ENCODE peak calls at places on chromosomes 12 and 14, in five cellular contexts. Y is OCI-LY7, U is HepG2, M is sigmoid colon, R is pancreas. O is an unnamed sample.
A peak's percentile ranks its signal among the peaks of the same experiment; 100 is the strongest.

GRCh38 chr14:38199768-38200167 is 7.9 kb upstream of the SSTR1 start:
- DNase-seq in Y (no peak), U (no peak), M (no peak), R (no peak), O (no peak)

GRCh38 chr12:3233813-3234212 is 156.6 kb downstream of the TSPAN9 start:
- DNase-seq in Y (no peak), U (no peak), M (no peak), R (no peak), O (no peak)

GRCh38 chr12:123013185-123014095 is 33.0 kb downstream of the ARL6IP4 start:
- DNase-seq in Y (no peak), U (no peak), M (no peak), R (no peak), O (no peak)

GRCh38 chr12:29149691-29150382 is 759 bp downstream of the FAR2 start:
- DNase-seq in Y (no peak), U (no peak), M (peak; percentile 68), R (no peak), O (no peak)

GRCh38 chr14:68824517-68825347 is 31.9 kb upstream of the ZFP36L1 start:
- DNase-seq in Y (peak; percentile 65), U (peak; percentile 80), M (peak; percentile 91), R (peak; percentile 90), O (peak; percentile 85)

GRCh38 chr12:120928864-120929652 is 24.9 kb upstream of the SPPL3 start:
- DNase-seq in Y (no peak), U (no peak), M (no peak), R (peak; percentile 57), O (peak; percentile 78)

GRCh38 chr12:96271469-96272199 is 77.5 kb downstream of the ELK3 start:
- DNase-seq in Y (no peak), U (no peak), M (no peak), R (no peak), O (no peak)

GRCh38 chr14:31568671-31569070 is 7.5 kb downstream of the NUBPL start:
- DNase-seq in Y (no peak), U (no peak), M (no peak), R (no peak), O (no peak)

GRCh38 chr12:5085896-5086295 is 42.2 kb downstream of the KCNA5 start:
- DNase-seq in Y (no peak), U (no peak), M (no peak), R (no peak), O (no peak)

GRCh38 chr12:13268606-13269005 is 72.1 kb downstream of the EMP1 start:
- DNase-seq in Y (no peak), U (no peak), M (no peak), R (no peak), O (no peak)

GRCh38 chr14:92678766-92679165 is 69.7 kb downstream of the LGMN start:
- DNase-seq in Y (no peak), U (no peak), M (peak; percentile 55), R (no peak), O (no peak)

GRCh38 chr14:23114669-23115491 is 4.2 kb downstream of the CEBPE start:
- DNase-seq in Y (no peak), U (peak; percentile 52), M (peak; percentile 58), R (no peak), O (peak; percentile 95)
- TF ChIP-seq CTCF in Y (no peak), U (no peak), M (no peak), R (no peak), O (no peak)

GRCh38 chr12:52291267-52291935 is at the start of gene KRT81:
- DNase-seq in Y (no peak), U (no peak), M (no peak), R (no peak), O (peak; percentile 23)

GRCh38 chr12:52296572-52297215 is 5.4 kb upstream of the KRT81 start:
- DNase-seq in Y (no peak), U (no peak), M (peak; percentile 19), R (no peak), O (peak; percentile 22)

GRCh38 chr12:52294803-52295202 is 3.5 kb upstream of the KRT81 start:
- DNase-seq in Y (no peak), U (no peak), M (no peak), R (no peak), O (no peak)

GRCh38 chr12:52295663-52296062 is 4.3 kb upstream of the KRT81 start:
- DNase-seq in Y (no peak), U (no peak), M (no peak), R (no peak), O (no peak)

GRCh38 chr12:52293926-52294325 is 2.6 kb upstream of the KRT81 start:
- DNase-seq in Y (no peak), U (no peak), M (no peak), R (no peak), O (no peak)
- H3K4me1 ChIP-seq in Y (no peaks in the 10 kb centered on the region), U (no peaks in the 10 kb centered on the region), M (no peaks in the 10 kb centered on the region), R (no peaks in the 10 kb centered on the region), O (no peaks in the 10 kb centered on the region)

GRCh38 chr12:92743026-92743425 is 40.2 kb downstream of the PLEKHG7 start:
- DNase-seq in Y (no peak), U (no peak), M (no peak), R (no peak), O (no peak)

GRCh38 chr12:92745874-92746553 is 43.2 kb downstream of the PLEKHG7 start:
- DNase-seq in Y (no peak), U (no peak), M (peak; percentile 87), R (peak; percentile 35), O (peak; percentile 88)

GRCh38 chr12:92747151-92747550 is 44.4 kb downstream of the PLEKHG7 start:
- DNase-seq in Y (no peak), U (no peak), M (no peak), R (no peak), O (no peak)
- TF ChIP-seq CTCF in Y (no peak), U (no peak), M (no peak), R (no peak), O (no peak)

GRCh38 chr14:34081576-34082136 is 130.8 kb upstream of the EGLN3 start:
- DNase-seq in Y (no peak), U (peak; percentile 86), M (no peak), R (no peak), O (no peak)
- H3K4me1 ChIP-seq in Y (no peaks in the 10 kb centered on the region), U (peaks cover 19% of the 10 kb centered on the region), M (peaks cover 20% of the 10 kb centered on the region), R (peaks cover 15% of the 10 kb centered on the region), O (peaks cover 41% of the 10 kb centered on the region)

DNA sequence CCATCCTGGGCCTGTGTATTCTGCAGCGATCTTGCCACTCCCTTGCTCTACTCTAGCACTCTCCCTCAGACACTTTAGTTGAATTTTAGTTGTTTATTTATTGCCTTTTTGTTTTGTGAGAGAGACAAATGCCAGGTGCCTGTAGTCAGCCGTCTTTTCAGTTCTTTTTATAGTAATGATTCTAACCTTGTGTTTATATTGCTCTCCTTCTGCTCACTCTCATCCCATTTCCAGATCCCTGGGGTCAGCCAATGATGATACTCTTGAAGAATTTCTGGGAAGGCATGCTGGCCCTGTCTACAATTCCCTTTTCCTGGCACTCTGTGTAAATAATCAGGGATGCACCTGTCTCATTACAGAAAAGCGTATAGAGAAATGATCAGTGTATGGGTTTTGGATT is 334.1 kb upstream of the MIS18BP1 start:
- DNase-seq in Y (no peak), U (no peak), M (no peak), R (no peak), O (no peak)
- TF ChIP-seq CTCF in Y (no peak), U (no peak), M (no peak), R (no peak), O (no peak)

GRCh38 chr12:106302401-106303201 is at the start of gene TCP11L2:
- DNase-seq in Y (peak; percentile 89), U (peak; percentile 49), M (peak; percentile 93), R (peak; percentile 88), O (peak; percentile 79)

GRCh38 chr12:106299193-106299794 is 3.2 kb upstream of the TCP11L2 start:
- DNase-seq in Y (no peak), U (no peak), M (no peak), R (no peak), O (no peak)

GRCh38 chr12:106301241-106301610 is 1.3 kb upstream of the TCP11L2 start:
- DNase-seq in Y (no peak), U (no peak), M (no peak), R (no peak), O (no peak)

GRCh38 chr12:106301611-106302321 is 767 bp upstream of the TCP11L2 start:
- DNase-seq in Y (peak; percentile 89), U (no peak), M (peak; percentile 75), R (peak; percentile 74), O (no peak)

GRCh38 chr12:106300761-106301160 is 1.8 kb upstream of the TCP11L2 start:
- DNase-seq in Y (no peak), U (peak; percentile 46), M (no peak), R (no peak), O (no peak)
- H3K4me1 ChIP-seq in Y (peaks cover 43% of the 10 kb centered on the region), U (peaks cover 73% of the 10 kb centered on the region), M (peaks cover 42% of the 10 kb centered on the region), R (no peaks in the 10 kb centered on the region), O (peaks cover 15% of the 10 kb centered on the region)

DNA sequence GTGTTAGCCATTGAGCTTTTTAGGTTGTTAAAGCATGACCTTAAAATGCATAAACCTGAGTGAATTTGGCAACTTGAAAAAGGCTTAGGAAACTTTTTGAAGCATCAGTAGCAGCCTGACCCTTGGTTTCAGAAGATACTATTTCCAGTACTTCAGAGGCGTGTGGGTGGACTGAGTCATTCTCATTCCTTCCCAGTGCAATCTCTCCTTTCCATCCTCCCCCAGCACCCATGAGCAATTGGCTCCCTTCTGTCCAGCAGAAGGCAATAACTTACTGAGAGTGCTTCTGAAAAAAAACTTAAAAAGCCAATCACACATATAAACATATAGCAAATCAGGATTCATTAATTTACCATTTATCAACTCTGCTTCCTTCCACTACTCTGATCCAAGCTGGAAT is 299.3 kb upstream of the STXBP6 start:
- DNase-seq in Y (no peak), U (no peak), M (no peak), R (no peak), O (no peak)
- TF ChIP-seq CTCF in Y (no peak), U (no peak), M (no peak), R (no peak), O (no peak)

GRCh38 chr12:31583878-31584277 is 7.1 kb downstream of the DENND5B start:
- DNase-seq in Y (no peak), U (no peak), M (no peak), R (no peak), O (no peak)
- H3K4me1 ChIP-seq in Y (peaks cover 46% of the 10 kb centered on the region), U (peaks cover 38% of the 10 kb centered on the region), M (peaks cover 21% of the 10 kb centered on the region), R (no peaks in the 10 kb centered on the region), O (peaks cover 19% of the 10 kb centered on the region)

O was measured in RWPE2.